ENCODE peak calls at places on chromosomes 12 and 14, in five cellular contexts. One of them, this sample, is unnamed.

GRCh38 chr14:79378020-79378419 is 833.3 kb downstream of the DIO2 start:
- DNase-seq in bronchial epithelial cell: no peak
- DNase-seq in hypothalamus: no peak
- DNase-seq in T follicular helper cell: no peak
- DNase-seq in pancreas: no peak
- DNase-seq in this sample: no peak

GRCh38 chr12:46357438-46358324 is 14.9 kb downstream of the SLC38A2 start:
- DNase-seq in T follicular helper cell: no peak
- DNase-seq in bronchial epithelial cell: peak
- DNase-seq in pancreas: no peak
- DNase-seq in hypothalamus: no peak
- DNase-seq in this sample: no peak

GRCh38 chr14:56731187-56731586 is 79.1 kb downstream of the OTX2 start:
- DNase-seq in pancreas: no peak
- DNase-seq in T follicular helper cell: no peak
- DNase-seq in hypothalamus: no peak
- DNase-seq in bronchial epithelial cell: no peak
- DNase-seq in this sample: no peak

GRCh38 chr14:84792722-84793410 is 737.1 kb upstream of the FLRT2 start:
- DNase-seq in hypothalamus: no peak
- DNase-seq in T follicular helper cell: no peak
- DNase-seq in pancreas: no peak
- DNase-seq in bronchial epithelial cell: no peak
- DNase-seq in this sample: no peak

GRCh38 chr12:3313066-3313465 is 177.9 kb upstream of the PRMT8 start:
- DNase-seq in bronchial epithelial cell: peak
- DNase-seq in pancreas: peak
- DNase-seq in hypothalamus: no peak
- DNase-seq in T follicular helper cell: no peak
- DNase-seq in this sample: no peak

GRCh38 chr14:53683229-53683628 is 273.4 kb downstream of the BMP4 start:
- DNase-seq in hypothalamus: no peak
- DNase-seq in bronchial epithelial cell: peak
- DNase-seq in T follicular helper cell: no peak
- DNase-seq in pancreas: no peak
- DNase-seq in this sample: no peak

GRCh38 chr14:37411079-37411735 is 183.8 kb downstream of the FOXA1 start:
- DNase-seq in bronchial epithelial cell: no peak
- DNase-seq in hypothalamus: no peak
- DNase-seq in pancreas: no peak
- DNase-seq in T follicular helper cell: no peak
- DNase-seq in this sample: no peak

GRCh38 chr12:26803552-26803951 is 29.4 kb downstream of the ITPR2 start:
- DNase-seq in T follicular helper cell: no peak
- DNase-seq in bronchial epithelial cell: peak
- DNase-seq in pancreas: no peak
- DNase-seq in hypothalamus: no peak
- DNase-seq in this sample: no peak

GRCh38 chr12:64675795-64676194 is 65.5 kb downstream of the RASSF3 start:
- DNase-seq in hypothalamus: no peak
- DNase-seq in T follicular helper cell: no peak
- DNase-seq in pancreas: no peak
- DNase-seq in bronchial epithelial cell: peak
- DNase-seq in this sample: peak

GRCh38 chr14:55802986-55803431 is 223.0 kb downstream of the KTN1 start:
- DNase-seq in T follicular helper cell: no peak
- DNase-seq in bronchial epithelial cell: peak
- DNase-seq in pancreas: no peak
- DNase-seq in hypothalamus: no peak
- DNase-seq in this sample: no peak

GRCh38 chr14:79701371-79701770 is 509.9 kb downstream of the DIO2 start:
- DNase-seq in pancreas: no peak
- DNase-seq in bronchial epithelial cell: no peak
- DNase-seq in T follicular helper cell: no peak
- DNase-seq in hypothalamus: no peak
- DNase-seq in this sample: no peak

GRCh38 chr14:50836515-50836914 is 5.6 kb upstream of the NIN start:
- DNase-seq in pancreas: no peak
- DNase-seq in hypothalamus: no peak
- DNase-seq in bronchial epithelial cell: no peak
- DNase-seq in T follicular helper cell: no peak
- DNase-seq in this sample: no peak

GRCh38 chr14:94173471-94173884 is 644 bp upstream of the PPP4R4 start:
- DNase-seq in bronchial epithelial cell: no peak
- DNase-seq in hypothalamus: no peak
- DNase-seq in T follicular helper cell: no peak
- DNase-seq in pancreas: peak
- DNase-seq in this sample: peak

GRCh38 chr12:47079894-47080724 is at the start of gene AMIGO2:
- DNase-seq in pancreas: peak
- DNase-seq in hypothalamus: no peak
- DNase-seq in bronchial epithelial cell: peak
- DNase-seq in T follicular helper cell: no peak
- DNase-seq in this sample: peak

GRCh38 chr14:60773558-60773957 is 39.0 kb downstream of the MNAT1 start:
- DNase-seq in bronchial epithelial cell: no peak
- DNase-seq in hypothalamus: no peak
- DNase-seq in pancreas: no peak
- DNase-seq in T follicular helper cell: no peak
- DNase-seq in this sample: no peak

GRCh38 chr14:88616697-88617096 is 53.9 kb downstream of the ZC3H14 start:
- DNase-seq in hypothalamus: no peak
- DNase-seq in bronchial epithelial cell: peak
- DNase-seq in pancreas: no peak
- DNase-seq in T follicular helper cell: no peak
- DNase-seq in this sample: no peak

GRCh38 chr14:42224053-42224888 is 617.6 kb downstream of the LRFN5 start:
- DNase-seq in hypothalamus: peak
- DNase-seq in pancreas: no peak
- DNase-seq in bronchial epithelial cell: peak
- DNase-seq in T follicular helper cell: no peak
- DNase-seq in this sample: no peak

GRCh38 chr14:93079321-93079720 is 36.4 kb downstream of the ITPK1 start:
- DNase-seq in pancreas: peak
- DNase-seq in T follicular helper cell: no peak
- DNase-seq in hypothalamus: no peak
- DNase-seq in bronchial epithelial cell: no peak
- DNase-seq in this sample: no peak

GRCh38 chr14:61861320-61861865 is 99.2 kb downstream of the SNAPC1 start:
- DNase-seq in hypothalamus: no peak
- DNase-seq in T follicular helper cell: no peak
- DNase-seq in bronchial epithelial cell: no peak
- DNase-seq in pancreas: no peak
- DNase-seq in this sample: no peak

GRCh38 chr14:69323266-69323966 is 63.5 kb downstream of the GALNT16 start:
- DNase-seq in bronchial epithelial cell: no peak
- DNase-seq in T follicular helper cell: no peak
- DNase-seq in hypothalamus: no peak
- DNase-seq in pancreas: peak
- DNase-seq in this sample: no peak